ENCODE peak calls at places on chromosomes 3 and 15, in six cellular contexts. B, M, R, T, A and V are unnamed samples.

GRCh38 chr15:51837784-51838183 is 8.3 kb downstream of the TMOD3 start:
- DNase-seq in B (no peak), M (no peak), R (no peak), T (no peak), A (no peak), V (peak; percentile 55)

GRCh38 chr3:175914785-175915184 is 1055.7 kb downstream of the NAALADL2 start:
- DNase-seq in B (no peak), M (no peak), R (no peak), T (no peak), A (peak; percentile 46), V (peak; percentile 33)

GRCh38 chr15:69415381-69415780 is 1.2 kb downstream of the KIF23 start:
- DNase-seq in B (no peak), M (no peak), R (no peak), T (no peak), A (peak; percentile 36), V (peak; percentile 33)

GRCh38 chr3:31878231-31878838 is 102.7 kb downstream of the OSBPL10 start:
- DNase-seq in B (no peak), M (no peak), R (no peak), T (no peak), A (no peak), V (peak; percentile 57)

GRCh38 chr3:171026584-171027293 is at the start of gene SLC2A2:
- DNase-seq in B (no peak), M (no peak), R (no peak), T (no peak), A (no peak), V (no peak)

GRCh38 chr3:117873236-117873635 is 1161.4 kb downstream of the IGSF11 start:
- DNase-seq in B (no peak), M (no peak), R (no peak), T (no peak), A (no peak), V (peak; percentile 7)

GRCh38 chr3:38644662-38645053 is 4.8 kb downstream of the SCN5A start:
- DNase-seq in B (no peak), M (no peak), R (no peak), T (peak; percentile 26), A (no peak), V (no peak)

GRCh38 chr3:169953462-169954141 is 13.0 kb upstream of the SEC62 start:
- DNase-seq in B (no peak), M (no peak), R (no peak), T (no peak), A (no peak), V (no peak)

GRCh38 chr15:81023483-81024264 is 23.0 kb downstream of the TLNRD1 start:
- DNase-seq in B (peak; percentile 24), M (no peak), R (no peak), T (no peak), A (peak; percentile 52), V (peak; percentile 66)

GRCh38 chr3:129749692-129750091 is 143.2 kb upstream of the PLXND1 start:
- DNase-seq in B (no peak), M (no peak), R (no peak), T (no peak), A (no peak), V (no peak)

GRCh38 chr3:183494341-183494740 is 61.2 kb downstream of the KLHL6 start:
- DNase-seq in B (no peak), M (peak; percentile 26), R (no peak), T (peak; percentile 42), A (no peak), V (no peak)

GRCh38 chr3:194043516-194043915 is 92.4 kb upstream of the HES1 start:
- DNase-seq in B (peak; percentile 42), M (no peak), R (no peak), T (no peak), A (peak; percentile 86), V (peak; percentile 73)

GRCh38 chr15:39948817-39949216 is 14.9 kb downstream of the EIF2AK4 start:
- DNase-seq in B (no peak), M (no peak), R (no peak), T (no peak), A (peak; percentile 44), V (no peak)

GRCh38 chr15:81752149-81752942 is 293.5 kb downstream of the MEX3B start:
- DNase-seq in B (no peak), M (no peak), R (no peak), T (peak; percentile 41), A (peak; percentile 38), V (peak; percentile 15)

GRCh38 chr3:185316740-185317407 is 46.1 kb upstream of the MAP3K13 start:
- DNase-seq in B (no peak), M (no peak), R (no peak), T (no peak), A (no peak), V (peak; percentile 33)

GRCh38 chr3:181292984-181293383 is 303.4 kb upstream of the DNAJC19 start:
- DNase-seq in B (no peak), M (no peak), R (no peak), T (no peak), A (peak; percentile 1), V (peak; percentile 62)

GRCh38 chr3:126908752-126909275 is 74.1 kb upstream of the PLXNA1 start:
- DNase-seq in B (no peak), M (no peak), R (no peak), T (no peak), A (peak; percentile 53), V (no peak)

GRCh38 chr15:55695432-55695831 is 47.5 kb downstream of the PRTG start:
- DNase-seq in B (no peak), M (no peak), R (no peak), T (no peak), A (peak; percentile 70), V (peak; percentile 5)

GRCh38 chr3:52431459-52432223 is 13.3 kb downstream of the SEMA3G start:
- DNase-seq in B (no peak), M (no peak), R (no peak), T (no peak), A (no peak), V (no peak)

DNA sequence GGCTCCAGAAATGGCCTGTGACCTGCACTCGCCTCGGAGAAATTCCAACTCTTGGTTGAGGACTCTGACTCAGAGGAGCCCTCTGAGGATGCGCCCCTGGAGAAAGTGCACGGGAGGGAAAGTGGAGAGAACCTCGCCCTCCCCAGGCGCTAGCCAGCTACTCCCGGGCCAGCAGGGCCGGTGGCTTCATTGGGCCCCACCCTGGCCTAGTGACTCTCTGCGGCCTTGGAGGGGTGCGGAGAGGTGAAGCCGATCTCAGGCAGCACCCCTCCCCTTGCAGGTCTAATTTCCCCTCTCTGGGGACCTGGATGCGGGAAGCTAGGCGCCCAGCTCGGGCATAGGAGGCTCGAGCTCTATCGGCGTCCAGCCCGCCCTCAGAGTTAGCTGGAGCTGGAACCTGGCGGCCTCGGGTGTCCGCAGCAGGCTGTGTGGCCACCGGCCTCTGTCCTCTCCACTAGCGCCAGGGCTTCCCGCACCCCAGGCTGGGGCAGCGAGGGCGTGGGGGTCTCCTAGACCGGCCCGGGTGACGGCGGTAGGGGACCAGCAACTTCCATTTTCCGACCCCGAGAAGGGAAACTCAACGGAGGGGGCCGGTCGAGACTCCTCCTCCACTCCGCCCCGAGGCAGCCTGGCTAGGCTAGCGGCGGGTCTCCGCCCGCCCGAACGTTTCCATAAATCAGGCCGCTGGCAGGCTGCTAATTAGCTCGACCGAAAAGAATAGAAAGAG is 29.4 kb downstream of the NR2F2 start:
- DNase-seq in B (peak; percentile 64), M (peak; percentile 53), R (no peak), T (peak; percentile 74), A (peak; percentile 76), V (no peak)
- H4K8ac ChIP-seq in B (no peak overlapping the region), M (no peak overlapping the region), R (no peak overlapping the region), T (peak overlapping the region; percentile 28), A (peak overlapping the region; percentile 98), V (peak overlapping the region; percentile 4)

GRCh38 chr3:115232167-115232566 is 85.1 kb upstream of the ZBTB20 start:
- DNase-seq in B (no peak), M (no peak), R (no peak), T (no peak), A (no peak), V (peak; percentile 41)
- H2BK15ac ChIP-seq in B (no peak overlapping the region), M (no peak overlapping the region), R (no peak overlapping the region), T (no peak overlapping the region), A (no peak overlapping the region), V (no peak overlapping the region)

GRCh38 chr3:122795674-122795969 is 753 bp downstream of the SLC49A4 start:
- DNase-seq in B (no peak), M (no peak), R (no peak), T (no peak), A (no peak), V (peak; percentile 2)

GRCh38 chr3:122794779-122795673 is at the start of gene SLC49A4:
- DNase-seq in B (peak; percentile 94), M (peak; percentile 93), R (peak; percentile 87), T (peak; percentile 93), A (peak; percentile 81), V (peak; percentile 65)

GRCh38 chr3:122797291-122797690 is 2.4 kb downstream of the SLC49A4 start:
- DNase-seq in B (no peak), M (no peak), R (no peak), T (no peak), A (no peak), V (peak; percentile 8)

GRCh38 chr3:122794483-122794778 is 438 bp upstream of the SLC49A4 start:
- DNase-seq in B (no peak), M (no peak), R (no peak), T (no peak), A (no peak), V (peak; percentile 64)

DNA sequence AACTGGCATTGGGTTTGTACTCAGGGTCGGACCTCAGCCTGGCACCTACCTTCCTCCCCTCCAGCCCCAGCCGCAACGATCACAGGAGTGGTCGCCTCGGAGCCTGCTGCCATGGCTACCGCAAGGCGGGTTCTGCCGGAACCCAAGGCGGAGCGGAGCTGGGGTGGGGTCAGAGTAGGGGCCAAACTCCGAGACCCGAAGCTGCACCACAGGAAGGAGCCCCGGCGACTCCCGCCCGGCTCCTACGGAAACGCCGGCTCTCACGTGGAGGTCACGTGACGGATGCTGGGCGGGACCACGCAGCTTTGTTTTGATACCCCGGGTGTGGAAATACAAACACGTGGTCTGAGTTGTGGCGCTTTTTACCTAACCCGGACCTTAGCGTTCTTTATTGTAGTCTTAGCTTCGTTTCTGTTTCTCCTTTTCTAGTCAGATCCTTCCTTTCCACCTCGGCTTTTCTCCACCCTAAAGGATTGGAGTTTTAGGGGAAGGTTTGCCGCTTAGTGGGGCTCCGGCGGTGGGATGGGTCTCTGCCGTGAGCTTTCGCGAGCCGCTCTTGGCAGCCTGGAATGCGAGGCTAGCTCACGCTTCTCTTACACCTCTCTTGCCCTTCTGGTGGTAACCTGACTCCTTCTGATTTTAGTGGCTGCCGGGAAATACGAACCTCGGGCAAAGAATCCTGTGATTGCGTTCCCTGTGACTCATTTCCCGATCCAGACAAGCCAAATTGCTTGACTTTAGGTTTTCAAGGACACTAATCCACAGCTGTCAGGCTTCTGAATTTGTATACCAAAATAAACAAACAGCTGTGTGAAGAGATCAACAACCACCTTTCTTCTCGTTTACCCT is at the start of gene HSPBAP1:
- DNase-seq in B (peak; percentile 98), M (peak; percentile 96), R (peak; percentile 86), T (peak; percentile 94), A (peak; percentile 96), V (peak; percentile 91)
- H4K8ac ChIP-seq in B (no peak within 1 kb of the TSS), M (no peak within 1 kb of the TSS), R (no peak within 1 kb of the TSS), T (peak within 1 kb of the TSS; percentile 90), A (peak within 1 kb of the TSS; percentile 100), V (peak within 1 kb of the TSS; percentile 94)

GRCh38 chr3:119939087-119939486 is 155.2 kb downstream of the GSK3B start:
- DNase-seq in B (no peak), M (no peak), R (no peak), T (no peak), A (no peak), V (no peak)

GRCh38 chr3:119937229-119937628 is 155.3 kb downstream of the NR1I2 start:
- DNase-seq in B (peak; percentile 14), M (no peak), R (no peak), T (no peak), A (peak; percentile 20), V (peak; percentile 10)

GRCh38 chr3:119933197-119933596 is 151.3 kb downstream of the NR1I2 start:
- DNase-seq in B (no peak), M (no peak), R (no peak), T (no peak), A (no peak), V (no peak)

GRCh38 chr3:119930286-119930685 is 148.4 kb downstream of the NR1I2 start:
- DNase-seq in B (no peak), M (no peak), R (no peak), T (no peak), A (no peak), V (no peak)

GRCh38 chr3:119934250-119934649 is 152.3 kb downstream of the NR1I2 start:
- DNase-seq in B (no peak), M (no peak), R (no peak), T (no peak), A (no peak), V (no peak)
- H2BK15ac ChIP-seq in B (no peak overlapping the region), M (no peak overlapping the region), R (no peak overlapping the region), T (no peak overlapping the region), A (no peak overlapping the region), V (no peak overlapping the region)